ENCODE peak calls at places on chromosomes 6 and 20, in nine cellular contexts. H, W, J, I, Y, C, O, F and E are unnamed samples.

GRCh38 chr20:57417051-57417689 is 26.0 kb downstream of the RBM38 start:
- DNase-seq in O (no peak), W (no peak), H (no peak), I (peak), C (no peak), Y (no peak), J (no peak), F (no peak), E (no peak)

GRCh38 chr6:155187096-155187495 is 76.7 kb upstream of the CLDN20 start:
- DNase-seq in F (no peak), W (no peak), J (no peak), H (no peak), O (no peak), I (no peak), Y (no peak), C (no peak), E (no peak)

GRCh38 chr6:121879149-121879548 is 443.7 kb downstream of the GJA1 start:
- DNase-seq in J (peak), O (no peak), H (no peak), W (no peak), C (no peak), I (peak), F (no peak), Y (peak), E (peak)

GRCh38 chr6:161414800-161415199 is 140.9 kb upstream of the AGPAT4 start:
- DNase-seq in J (no peak), I (no peak), C (no peak), W (no peak), Y (no peak), O (no peak), F (no peak), H (no peak), E (no peak)

GRCh38 chr6:39203804-39204495 is 25.3 kb downstream of the KCNK5 start:
- DNase-seq in Y (no peak), O (no peak), F (peak), I (no peak), H (no peak), C (no peak), J (no peak), W (no peak), E (no peak)

GRCh38 chr6:68994561-68994960 is 359.5 kb downstream of the ADGRB3 start:
- DNase-seq in J (no peak), F (no peak), W (no peak), I (no peak), Y (no peak), H (no peak), O (no peak), C (no peak), E (peak)

GRCh38 chr20:62319346-62319909 is 16.6 kb downstream of the ADRM1 start:
- DNase-seq in F (no peak), J (no peak), Y (no peak), C (no peak), O (no peak), H (no peak), W (no peak), I (no peak), E (no peak)

GRCh38 chr6:25415701-25416100 is 136.5 kb downstream of the CARMIL1 start:
- DNase-seq in Y (no peak), I (no peak), J (no peak), F (no peak), H (no peak), O (no peak), C (no peak), W (no peak), E (no peak)

GRCh38 chr6:101961357-101961756 is 567.8 kb downstream of the GRIK2 start:
- DNase-seq in H (no peak), Y (no peak), C (no peak), W (no peak), J (no peak), F (no peak), O (no peak), I (no peak), E (no peak)

GRCh38 chr6:5050009-5050408 is 35.1 kb upstream of the PPP1R3G start:
- DNase-seq in F (no peak), H (no peak), J (peak), Y (no peak), I (no peak), O (no peak), W (no peak), C (no peak), E (no peak)

GRCh38 chr6:3568396-3569082 is 111.7 kb upstream of the SLC22A23 start:
- DNase-seq in O (no peak), F (no peak), I (peak), W (peak), J (no peak), C (no peak), H (no peak), Y (no peak), E (peak)

GRCh38 chr6:110042670-110043296 is 64.7 kb downstream of the GPR6 start:
- DNase-seq in O (no peak), J (no peak), W (no peak), Y (no peak), I (no peak), C (no peak), H (no peak), F (no peak), E (no peak)

GRCh38 chr20:3932277-3933073 is 43.3 kb downstream of the PANK2 start:
- DNase-seq in W (no peak), C (no peak), O (no peak), Y (peak), I (no peak), H (no peak), J (peak), F (no peak), E (peak)

GRCh38 chr20:17444091-17444490 is 87.1 kb downstream of the BFSP1 start:
- DNase-seq in J (no peak), H (no peak), W (peak), O (no peak), I (no peak), F (no peak), Y (no peak), C (no peak), E (no peak)

GRCh38 chr20:15673206-15673605 is 900.0 kb downstream of the KIF16B start:
- DNase-seq in Y (peak), H (peak), O (peak), C (no peak), J (peak), W (no peak), F (no peak), I (peak), E (peak)

GRCh38 chr20:542777-543368 is 717 bp downstream of the CSNK2A1 start:
- DNase-seq in F (peak), H (no peak), C (no peak), I (no peak), Y (no peak), O (no peak), J (no peak), W (no peak), E (no peak)

GRCh38 chr6:158041788-158042187 is 60.1 kb downstream of the SYNJ2 start:
- DNase-seq in O (no peak), Y (no peak), W (no peak), C (no peak), H (no peak), F (no peak), I (no peak), J (no peak), E (no peak)

GRCh38 chr6:65818576-65818975 is 111.5 kb upstream of the EYS start:
- DNase-seq in W (no peak), O (no peak), F (no peak), Y (no peak), I (no peak), H (no peak), C (no peak), J (no peak), E (no peak)

GRCh38 chr6:97586344-97586743 is 303.3 kb upstream of the MMS22L start:
- DNase-seq in W (peak), Y (peak), J (peak), C (no peak), H (no peak), F (no peak), I (no peak), O (no peak), E (no peak)

GRCh38 chr6:12254228-12254627 is 35.9 kb upstream of the EDN1 start:
- DNase-seq in O (no peak), Y (no peak), I (no peak), J (no peak), F (no peak), C (no peak), H (no peak), W (no peak), E (no peak)

GRCh38 chr6:50185006-50185405 is 135.3 kb upstream of the DEFB112 start:
- DNase-seq in J (no peak), Y (peak), O (no peak), H (no peak), F (no peak), W (peak), I (no peak), C (no peak), E (no peak)

GRCh38 chr20:15267935-15268334 is 930.5 kb upstream of the FLRT3 start:
- DNase-seq in I (no peak), Y (no peak), F (no peak), J (no peak), O (no peak), W (no peak), H (no peak), C (no peak), E (no peak)

GRCh38 chr6:90194371-90194841 is 102.2 kb downstream of the BACH2 start:
- DNase-seq in H (no peak), I (no peak), J (peak), W (no peak), O (peak), Y (peak), F (no peak), C (no peak), E (peak)

GRCh38 chr20:51424270-51425041 is 118.1 kb downstream of the NFATC2 start:
- DNase-seq in W (no peak), Y (no peak), I (no peak), C (no peak), O (no peak), F (no peak), J (no peak), H (no peak), E (no peak)

GRCh38 chr6:143695106-143696059 is 17.6 kb downstream of the PHACTR2 start:
- DNase-seq in I (no peak), O (no peak), J (no peak), H (no peak), C (no peak), Y (no peak), W (no peak), F (no peak), E (no peak)

GRCh38 chr20:30284533-30284932 is 972.9 kb upstream of the DEFB115 start:
- DNase-seq in O (no peak), C (no peak), I (no peak), J (no peak), Y (no peak), F (no peak), W (no peak), H (no peak), E (no peak)

GRCh38 chr20:30281584-30282197 is 975.8 kb upstream of the DEFB115 start:
- DNase-seq in I (peak), F (no peak), C (no peak), Y (no peak), H (no peak), W (no peak), J (no peak), O (no peak), E (no peak)

DNA sequence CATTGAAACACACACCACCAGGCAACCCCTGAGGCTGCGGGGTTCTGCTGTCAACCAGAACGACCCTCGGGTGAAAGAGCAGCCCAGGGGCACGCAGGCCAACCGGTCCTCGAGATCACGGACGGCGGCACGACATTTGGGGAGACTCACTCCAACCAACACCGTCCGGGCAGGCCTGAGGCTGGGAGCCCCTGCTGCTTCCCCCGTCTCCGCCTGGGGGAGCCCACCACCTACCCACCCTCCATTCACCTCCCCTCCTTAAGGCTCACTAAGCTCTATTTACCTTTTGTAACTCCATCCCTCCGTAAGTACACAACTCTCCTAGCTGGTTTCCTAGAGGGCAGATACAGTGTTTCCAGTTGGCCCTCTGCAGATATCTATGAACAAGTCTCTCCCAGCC is 971.3 kb upstream of the DEFB115 start:
- DNase-seq in H (no peak), O (no peak), Y (no peak), J (no peak), W (peak), F (no peak), I (peak), C (no peak), E (no peak)
- TF ChIP-seq CTCF in H (no peak), O (no peak), Y (no peak), J (no peak), W (peak), F (no peak), I (peak), C (no peak), E (no peak)

DNA sequence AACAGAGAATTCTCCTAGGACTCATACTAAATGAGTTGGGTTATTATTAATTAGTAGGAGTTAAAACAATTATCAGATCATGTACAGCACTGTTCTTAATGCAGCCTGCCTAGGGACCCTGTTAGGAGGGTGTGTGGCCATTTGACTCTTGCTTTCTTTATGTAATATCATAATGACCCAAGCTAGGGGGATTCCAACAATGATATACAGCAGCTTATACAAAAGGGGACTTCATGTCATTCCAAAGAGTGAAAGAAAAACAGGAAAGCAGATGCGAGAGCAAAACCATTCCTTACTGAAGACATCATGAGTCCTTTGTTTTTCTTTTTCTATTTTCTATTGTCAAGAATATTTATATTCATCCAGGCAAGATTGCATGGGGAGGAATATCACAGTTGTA is 455.2 kb downstream of the PLCB1 start:
- DNase-seq in H (no peak), I (no peak), C (no peak), F (no peak), W (no peak), Y (no peak), J (no peak), O (no peak), E (no peak)
- H3K4me3 ChIP-seq in H (no peak), I (no peak), C (no peak), F (no peak), W (no peak), Y (no peak), J (no peak), O (no peak), E (no peak)

DNA sequence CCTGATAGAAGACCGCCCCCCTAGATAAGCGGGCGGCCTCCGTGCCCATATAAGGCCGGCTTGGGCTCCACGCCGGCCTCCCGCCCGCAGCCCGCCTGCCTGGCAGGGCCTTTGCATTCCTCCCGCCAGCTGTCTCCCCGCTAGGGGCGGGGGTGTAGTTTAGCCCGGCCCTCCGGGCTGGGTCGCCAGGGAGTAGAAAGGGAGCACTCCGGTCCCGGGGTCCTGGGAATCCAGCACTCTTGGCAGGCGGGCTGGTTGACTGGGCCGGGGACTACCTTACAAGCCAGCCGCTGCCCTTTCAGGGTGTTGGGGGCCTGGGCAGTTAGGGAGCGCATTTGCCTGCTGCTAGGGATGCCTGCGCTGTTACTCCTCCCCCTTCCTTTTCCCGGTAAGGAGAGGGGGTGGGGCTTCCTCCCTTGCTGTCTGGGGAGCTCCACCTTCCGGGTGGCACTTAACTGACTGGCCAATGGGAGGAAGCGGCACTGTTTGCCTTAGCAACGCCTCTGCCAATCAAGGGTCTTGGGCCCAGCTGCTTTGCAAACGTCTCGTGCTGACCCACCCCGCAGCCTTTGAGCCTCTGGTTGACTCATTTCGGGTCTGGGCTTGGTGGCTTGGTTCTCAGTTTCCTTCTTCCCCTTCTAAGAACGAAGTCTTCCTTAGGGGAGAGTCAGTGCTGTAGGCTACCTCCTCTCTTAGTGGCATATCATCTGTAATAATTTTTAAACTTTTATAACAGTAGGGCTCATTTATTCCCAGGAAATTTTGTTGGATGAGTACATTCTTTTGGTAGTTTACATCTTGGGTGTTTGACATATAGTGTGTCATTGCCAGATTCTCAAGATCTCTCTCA is 3.4 kb downstream of the SRF start:
- DNase-seq in H (peak), Y (peak), W (peak), I (peak), C (peak), O (peak), J (peak), F (peak), E (peak)
- TF ChIP-seq CTCF in H (no peak), Y (no peak), W (peak), I (peak), C (no peak), O (no peak), J (peak), F (no peak), E (peak)

GRCh38 chr6:138500867-138501446 is 1.7 kb upstream of the NHSL1 start:
- DNase-seq in C (no peak), O (no peak), F (no peak), Y (peak), W (peak), I (no peak), H (no peak), J (peak), E (no peak)

GRCh38 chr6:138499303-138499991 is at the start of gene NHSL1:
- DNase-seq in J (peak), I (no peak), O (no peak), H (peak), W (peak), C (no peak), Y (no peak), F (peak), E (no peak)

GRCh38 chr6:138500045-138500665 is 861 bp upstream of the NHSL1 start:
- DNase-seq in C (no peak), I (no peak), J (no peak), O (no peak), Y (no peak), H (no peak), W (peak), F (no peak), E (no peak)

GRCh38 chr6:138502546-138502945 is 3.3 kb upstream of the NHSL1 start:
- DNase-seq in F (no peak), H (no peak), Y (no peak), C (no peak), I (no peak), J (no peak), O (no peak), W (no peak), E (no peak)

GRCh38 chr6:138498575-138499302 is 555 bp downstream of the NHSL1 start:
- DNase-seq in J (no peak), I (no peak), H (no peak), O (no peak), C (no peak), F (no peak), W (peak), Y (no peak), E (no peak)
- H3K4me3 ChIP-seq in J (peak), I (no peak), H (peak), O (no peak), C (peak), F (peak), W (peak), Y (no peak), E (no peak)

GRCh38 chr6:8481727-8482126 is 46.4 kb upstream of the SLC35B3 start:
- DNase-seq in W (no peak), C (no peak), J (peak), I (peak), Y (peak), H (no peak), F (no peak), O (peak), E (no peak)
- TF ChIP-seq CTCF in W (no peak), C (no peak), J (peak), I (no peak), Y (peak), H (no peak), F (no peak), O (peak), E (no peak)

GRCh38 chr6:165222315-165223025 is 86.9 kb downstream of the C6orf118 start:
- DNase-seq in O (no peak), W (no peak), Y (peak), H (no peak), J (peak), C (no peak), I (no peak), F (no peak), E (no peak)
- H3K4me3 ChIP-seq in O (no peak), W (no peak), Y (no peak), H (no peak), J (no peak), C (no peak), I (no peak), F (no peak), E (no peak)

GRCh38 chr20:44886276-44886671 is 769 bp downstream of the YWHAB start:
- DNase-seq in Y (no peak), O (no peak), F (no peak), I (peak), J (no peak), H (no peak), C (no peak), W (no peak), E (peak)

GRCh38 chr20:44884907-44885391 is 556 bp upstream of the YWHAB start:
- DNase-seq in F (no peak), O (no peak), Y (no peak), W (no peak), H (no peak), J (no peak), I (no peak), C (no peak), E (no peak)

GRCh38 chr20:44886828-44887227 is 1.3 kb downstream of the YWHAB start:
- DNase-seq in W (no peak), C (no peak), I (no peak), Y (no peak), O (no peak), J (no peak), F (no peak), H (no peak), E (no peak)

GRCh38 chr20:44887466-44887865 is 2.0 kb downstream of the YWHAB start:
- DNase-seq in I (no peak), H (no peak), J (no peak), F (no peak), C (no peak), Y (no peak), O (no peak), W (no peak), E (no peak)

GRCh38 chr20:44885392-44886275 is at the start of gene YWHAB:
- DNase-seq in Y (peak), F (peak), W (peak), H (peak), O (peak), C (peak), J (peak), I (peak), E (peak)
- TF ChIP-seq CTCF in Y (no peak), F (no peak), W (peak), H (no peak), O (no peak), C (peak), J (no peak), I (no peak), E (no peak)

GRCh38 chr6:70957284-70957617 is 391 bp upstream of the B3GAT2 start:
- DNase-seq in C (no peak), J (no peak), H (no peak), W (no peak), F (no peak), I (peak), Y (no peak), O (no peak), E (no peak)
- H3K4me3 ChIP-seq in C (peak), J (peak), H (peak), W (no peak), F (peak), I (peak), Y (peak), O (peak), E (peak)

GRCh38 chr20:47854687-47855212 is 69.5 kb upstream of the SULF2 start:
- DNase-seq in O (peak), H (no peak), Y (peak), F (no peak), C (no peak), J (peak), I (peak), W (peak), E (peak)
- TF ChIP-seq CTCF in O (peak), H (peak), Y (peak), F (peak), C (no peak), J (peak), I (peak), W (peak), E (peak)

DNA sequence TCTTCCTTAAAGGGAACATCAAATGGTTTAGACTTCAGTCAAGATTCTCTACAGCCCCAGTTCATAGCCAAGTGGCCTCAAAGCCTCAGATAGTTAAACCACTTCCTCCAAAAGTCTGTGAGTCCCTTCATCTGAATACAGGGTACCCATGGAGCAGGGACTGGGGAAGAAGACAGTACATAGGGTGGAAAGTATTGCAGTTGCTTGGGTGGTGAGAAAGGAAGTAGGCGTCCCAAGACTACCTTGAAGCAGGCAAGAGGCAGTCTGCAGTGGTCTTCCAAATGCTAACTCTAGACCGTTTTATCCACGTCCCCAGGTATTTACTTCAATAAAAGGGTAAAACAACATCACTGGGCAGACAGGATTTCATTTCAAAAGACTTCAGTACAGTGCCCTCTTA is 2.0 kb downstream of the FYN start:
- DNase-seq in O (no peak), W (no peak), H (no peak), I (no peak), F (no peak), C (no peak), Y (no peak), J (peak), E (no peak)
- H3K4me3 ChIP-seq in O (peak), W (peak), H (peak), I (peak), F (peak), C (peak), Y (peak), J (peak), E (peak)